ENCODE peak calls at places on chromosomes 4 and X, in six cellular contexts. One of them, this sample, is unnamed.

GRCh38 chr4:38534344-38534743 is 129.7 kb upstream of the KLF3 start:
- DNase-seq in cardiac fibroblast: no peak
- DNase-seq in tibial artery: no peak
- DNase-seq in AG04450: no peak
- DNase-seq in A549: no peak
- DNase-seq in NT2/D1: no peak
- DNase-seq in this sample: no peak

GRCh38 chrX:4909245-4909830 is 1195.9 kb upstream of the PRKX start:
- DNase-seq in cardiac fibroblast: no peak
- DNase-seq in tibial artery: no peak
- DNase-seq in AG04450: no peak
- DNase-seq in A549: no peak
- DNase-seq in NT2/D1: no peak
- DNase-seq in this sample: no peak

GRCh38 chrX:129981207-129981553 is 1.3 kb upstream of the BCORL1 start:
- DNase-seq in cardiac fibroblast: no peak
- DNase-seq in tibial artery: no peak
- DNase-seq in AG04450: no peak
- DNase-seq in A549: no peak
- DNase-seq in NT2/D1: no peak
- DNase-seq in this sample: no peak

GRCh38 chr4:3045500-3045850 is 28.9 kb downstream of the HTT-AS start:
- DNase-seq in cardiac fibroblast: peak; percentile 48
- DNase-seq in tibial artery: peak; percentile 46
- DNase-seq in AG04450: no peak
- DNase-seq in A549: peak; percentile 48
- DNase-seq in NT2/D1: no peak
- DNase-seq in this sample: peak; percentile 88

GRCh38 chr4:140071806-140072205 is 82.2 kb downstream of the MAML3 start:
- DNase-seq in cardiac fibroblast: peak; percentile 94
- DNase-seq in tibial artery: no peak
- DNase-seq in AG04450: no peak
- DNase-seq in A549: no peak
- DNase-seq in NT2/D1: no peak
- DNase-seq in this sample: no peak

GRCh38 chr4:167025651-167026050 is 208.6 kb downstream of the SPOCK3 start:
- DNase-seq in cardiac fibroblast: no peak
- DNase-seq in tibial artery: no peak
- DNase-seq in AG04450: no peak
- DNase-seq in A549: peak; percentile 37
- DNase-seq in NT2/D1: no peak
- DNase-seq in this sample: no peak

GRCh38 chr4:101104264-101105052 is 242.9 kb downstream of the PPP3CA start:
- DNase-seq in cardiac fibroblast: peak; percentile 10
- DNase-seq in tibial artery: no peak
- DNase-seq in AG04450: no peak
- DNase-seq in A549: no peak
- DNase-seq in NT2/D1: no peak
- DNase-seq in this sample: no peak

GRCh38 chr4:2962614-2963184 is 507 bp downstream of the NOP14 start:
- DNase-seq in cardiac fibroblast: peak; percentile 55
- DNase-seq in tibial artery: no peak
- DNase-seq in AG04450: no peak
- DNase-seq in A549: peak; percentile 52
- DNase-seq in NT2/D1: peak; percentile 30
- DNase-seq in this sample: peak; percentile 68

GRCh38 chrX:71532078-71532752 is 689 bp upstream of the OGT start:
- DNase-seq in cardiac fibroblast: no peak
- DNase-seq in tibial artery: no peak
- DNase-seq in AG04450: no peak
- DNase-seq in A549: peak; percentile 12
- DNase-seq in NT2/D1: no peak
- DNase-seq in this sample: no peak

GRCh38 chr4:75512336-75513211 is 1.6 kb downstream of the RCHY1 start:
- DNase-seq in cardiac fibroblast: peak; percentile 39
- DNase-seq in tibial artery: no peak
- DNase-seq in AG04450: no peak
- DNase-seq in A549: no peak
- DNase-seq in NT2/D1: no peak
- DNase-seq in this sample: no peak

GRCh38 chr4:94454405-94454804 is 2.7 kb downstream of the PDLIM5 start:
- DNase-seq in cardiac fibroblast: peak; percentile 24
- DNase-seq in tibial artery: no peak
- DNase-seq in AG04450: no peak
- DNase-seq in A549: no peak
- DNase-seq in NT2/D1: no peak
- DNase-seq in this sample: no peak

GRCh38 chr4:101158136-101158485 is 189.2 kb downstream of the PPP3CA start:
- DNase-seq in cardiac fibroblast: no peak
- DNase-seq in tibial artery: no peak
- DNase-seq in AG04450: no peak
- DNase-seq in A549: peak; percentile 12
- DNase-seq in NT2/D1: no peak
- DNase-seq in this sample: no peak

GRCh38 chrX:46912673-46913491 is 661 bp downstream of the JADE3 start:
- DNase-seq in cardiac fibroblast: peak; percentile 51
- DNase-seq in tibial artery: peak; percentile 21
- DNase-seq in AG04450: no peak
- DNase-seq in A549: peak; percentile 68
- DNase-seq in NT2/D1: peak; percentile 33
- DNase-seq in this sample: peak; percentile 54

GRCh38 chrX:84162401-84162800 is 25.6 kb downstream of the RPS6KA6 start:
- DNase-seq in cardiac fibroblast: no peak
- DNase-seq in tibial artery: no peak
- DNase-seq in AG04450: no peak
- DNase-seq in A549: no peak
- DNase-seq in NT2/D1: no peak
- DNase-seq in this sample: no peak

GRCh38 chr4:48976007-48976406 is 10.1 kb upstream of the CWH43 start:
- DNase-seq in cardiac fibroblast: no peak
- DNase-seq in tibial artery: no peak
- DNase-seq in AG04450: no peak
- DNase-seq in A549: no peak
- DNase-seq in NT2/D1: no peak
- DNase-seq in this sample: no peak

GRCh38 chr4:39467470-39467869 is 8.6 kb downstream of the LIAS start:
- DNase-seq in cardiac fibroblast: no peak
- DNase-seq in tibial artery: no peak
- DNase-seq in AG04450: no peak
- DNase-seq in A549: peak; percentile 42
- DNase-seq in NT2/D1: no peak
- DNase-seq in this sample: no peak

DNA sequence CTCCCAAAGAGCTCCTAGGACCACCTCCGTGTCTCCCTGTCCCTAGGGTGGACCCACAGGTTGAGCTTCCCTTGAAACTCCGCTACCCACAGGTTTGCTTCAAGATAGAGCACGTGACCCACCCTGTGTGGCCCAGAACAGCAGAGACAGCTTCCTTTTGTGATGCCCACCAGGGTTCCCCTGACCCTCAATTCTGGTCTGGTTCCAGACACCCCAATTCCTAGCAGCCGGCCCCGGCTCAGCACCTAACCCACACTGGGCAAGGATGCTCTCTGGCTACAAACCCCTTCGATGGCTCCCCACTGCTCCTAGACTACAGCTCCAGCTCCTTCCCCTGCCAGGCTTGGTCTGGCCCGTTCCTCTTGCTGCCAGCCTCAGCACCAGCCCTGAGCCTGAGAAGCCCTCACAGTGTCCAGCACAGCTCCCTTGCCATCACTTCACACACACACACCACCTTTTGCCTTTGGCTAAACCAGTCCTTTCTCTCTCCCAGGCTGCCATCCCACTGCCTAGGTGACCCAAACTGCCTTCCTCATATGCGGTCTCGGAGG is 6.3 kb downstream of the PNCK start:
- DNase-seq in cardiac fibroblast: no peak
- DNase-seq in tibial artery: no peak
- DNase-seq in AG04450: no peak
- DNase-seq in A549: no peak
- DNase-seq in NT2/D1: no peak
- DNase-seq in this sample: no peak
- H3K4me3 ChIP-seq in cardiac fibroblast: no peak overlapping the region
- H3K4me3 ChIP-seq in tibial artery: no peak overlapping the region
- H3K4me3 ChIP-seq in AG04450: peak overlapping the region; percentile 20
- H3K4me3 ChIP-seq in A549: peak overlapping the region; percentile 35
- H3K4me3 ChIP-seq in NT2/D1: no peak overlapping the region
- H3K4me3 ChIP-seq in this sample: no peak overlapping the region

GRCh38 chr4:181650033-181650825 is 593.0 kb upstream of the TENM3 start:
- DNase-seq in cardiac fibroblast: peak; percentile 26
- DNase-seq in tibial artery: no peak
- DNase-seq in AG04450: no peak
- DNase-seq in A549: no peak
- DNase-seq in NT2/D1: no peak
- DNase-seq in this sample: no peak

GRCh38 chr4:181645489-181645888 is 597.7 kb upstream of the TENM3 start:
- DNase-seq in cardiac fibroblast: no peak
- DNase-seq in tibial artery: no peak
- DNase-seq in AG04450: no peak
- DNase-seq in A549: no peak
- DNase-seq in NT2/D1: no peak
- DNase-seq in this sample: no peak

GRCh38 chr4:181647396-181648107 is 595.6 kb upstream of the TENM3 start:
- DNase-seq in cardiac fibroblast: peak; percentile 29
- DNase-seq in tibial artery: no peak
- DNase-seq in AG04450: no peak
- DNase-seq in A549: no peak
- DNase-seq in NT2/D1: no peak
- DNase-seq in this sample: no peak

GRCh38 chr4:181643466-181643865 is 599.7 kb upstream of the TENM3 start:
- DNase-seq in cardiac fibroblast: no peak
- DNase-seq in tibial artery: no peak
- DNase-seq in AG04450: no peak
- DNase-seq in A549: no peak
- DNase-seq in NT2/D1: no peak
- DNase-seq in this sample: no peak

DNA sequence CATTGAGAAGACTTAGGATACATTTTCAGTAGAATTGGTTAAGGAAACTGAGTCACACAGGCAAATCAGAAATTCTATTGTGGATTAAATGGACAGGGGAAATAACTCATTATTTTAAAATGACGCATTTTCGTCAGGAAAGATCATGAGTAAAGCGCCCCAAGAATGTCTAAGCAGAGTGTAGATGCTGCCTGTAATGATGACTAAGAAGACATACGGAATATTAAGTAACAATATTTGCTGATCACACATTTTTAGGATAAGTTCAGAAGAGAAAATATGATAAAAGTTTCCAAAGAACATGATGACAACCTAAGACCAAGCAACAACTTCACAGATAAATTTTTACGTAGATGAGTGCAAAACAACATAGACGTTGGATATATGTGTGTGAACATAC is 596.3 kb upstream of the TENM3 start:
- DNase-seq in cardiac fibroblast: peak; percentile 44
- DNase-seq in tibial artery: no peak
- DNase-seq in AG04450: no peak
- DNase-seq in A549: no peak
- DNase-seq in NT2/D1: no peak
- DNase-seq in this sample: no peak
- H3K4me3 ChIP-seq in cardiac fibroblast: no peak overlapping the region
- H3K4me3 ChIP-seq in tibial artery: no peak overlapping the region
- H3K4me3 ChIP-seq in AG04450: no peak overlapping the region
- H3K4me3 ChIP-seq in A549: no peak overlapping the region
- H3K4me3 ChIP-seq in NT2/D1: no peak overlapping the region
- H3K4me3 ChIP-seq in this sample: no peak overlapping the region

DNA sequence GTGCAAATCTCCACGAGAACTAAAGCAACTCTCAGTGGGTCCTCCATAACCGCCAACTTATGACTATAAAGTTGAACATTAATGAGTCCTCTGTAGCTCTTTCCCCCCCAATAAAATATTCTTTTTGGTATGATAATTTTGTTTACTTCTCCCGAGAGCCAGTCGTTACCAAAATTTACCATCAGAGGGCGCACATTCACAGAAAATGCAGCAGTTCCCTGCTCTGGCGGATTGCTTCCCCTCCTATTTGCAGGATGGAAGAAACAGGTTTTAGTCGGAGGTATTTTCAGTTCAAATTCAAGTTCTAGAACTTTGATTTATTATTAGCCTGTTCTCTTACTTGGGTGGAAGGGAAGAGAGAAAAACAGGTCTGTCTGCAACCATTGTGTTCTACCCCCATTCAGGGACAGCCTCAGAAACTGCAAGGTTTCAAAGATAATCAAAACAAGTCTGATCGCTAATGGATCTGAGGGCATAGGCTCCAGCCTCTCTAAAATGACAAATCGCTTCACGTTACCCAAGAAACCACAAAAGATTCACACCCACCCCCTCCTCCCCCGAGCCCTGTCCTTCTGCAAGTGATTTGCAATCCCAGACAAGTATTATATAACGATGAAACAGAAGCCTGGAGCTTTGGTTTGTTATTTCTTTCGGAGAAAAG is 263.7 kb upstream of the RPS6KA3 start:
- DNase-seq in cardiac fibroblast: peak; percentile 65
- DNase-seq in tibial artery: peak; percentile 44
- DNase-seq in AG04450: no peak
- DNase-seq in A549: peak; percentile 66
- DNase-seq in NT2/D1: peak; percentile 50
- DNase-seq in this sample: no peak
- H3K4me3 ChIP-seq in cardiac fibroblast: no peak overlapping the region
- H3K4me3 ChIP-seq in tibial artery: peak overlapping the region; percentile 24
- H3K4me3 ChIP-seq in AG04450: peak overlapping the region; percentile 36
- H3K4me3 ChIP-seq in A549: no peak overlapping the region
- H3K4me3 ChIP-seq in NT2/D1: no peak overlapping the region
- H3K4me3 ChIP-seq in this sample: no peak overlapping the region

GRCh38 chr4:132901224-132901623 is 247.9 kb upstream of the PCDH10 start:
- DNase-seq in cardiac fibroblast: no peak
- DNase-seq in tibial artery: no peak
- DNase-seq in AG04450: no peak
- DNase-seq in A549: no peak
- DNase-seq in NT2/D1: no peak
- DNase-seq in this sample: no peak
- H3K4me3 ChIP-seq in cardiac fibroblast: no peak overlapping the region
- H3K4me3 ChIP-seq in tibial artery: no peak overlapping the region
- H3K4me3 ChIP-seq in AG04450: no peak overlapping the region
- H3K4me3 ChIP-seq in A549: no peak overlapping the region
- H3K4me3 ChIP-seq in NT2/D1: no peak overlapping the region
- H3K4me3 ChIP-seq in this sample: no peak overlapping the region